ENCODE peak calls at places on chromosomes 5 and 9, in five cellular contexts. One of them, this sample, is unnamed.

GRCh38 chr5:116703923-116704322 is 129.3 kb upstream of the SEMA6A start:
- DNase-seq in cerebellar cortex: no peak
- DNase-seq in LoVo: no peak
- DNase-seq in activated T-cell treated with anti-CD3 and anti-CD28 coated beads, Interleukin-2, amount 50 U/mL, for 48 hours: no peak
- DNase-seq in CD4-positive, alpha-beta T cell: no peak
- DNase-seq in this sample: no peak

GRCh38 chr9:124242331-124243194 is 15.2 kb upstream of the NEK6 start:
- DNase-seq in LoVo: no peak
- DNase-seq in CD4-positive, alpha-beta T cell: no peak
- DNase-seq in activated T-cell treated with anti-CD3 and anti-CD28 coated beads, Interleukin-2, amount 50 U/mL, for 48 hours: no peak
- DNase-seq in cerebellar cortex: no peak
- DNase-seq in this sample: no peak

GRCh38 chr9:33620738-33621439 is 96.8 kb downstream of the ANKRD18B start:
- DNase-seq in CD4-positive, alpha-beta T cell: no peak
- DNase-seq in activated T-cell treated with anti-CD3 and anti-CD28 coated beads, Interleukin-2, amount 50 U/mL, for 48 hours: no peak
- DNase-seq in LoVo: peak; percentile 24
- DNase-seq in cerebellar cortex: no peak
- DNase-seq in this sample: no peak

GRCh38 chr5:89613222-89613956 is 730.4 kb upstream of the MEF2C start:
- DNase-seq in LoVo: peak; percentile 3
- DNase-seq in activated T-cell treated with anti-CD3 and anti-CD28 coated beads, Interleukin-2, amount 50 U/mL, for 48 hours: no peak
- DNase-seq in CD4-positive, alpha-beta T cell: no peak
- DNase-seq in cerebellar cortex: no peak
- DNase-seq in this sample: no peak

GRCh38 chr5:121088341-121088740 is 624.2 kb downstream of the PRR16 start:
- DNase-seq in activated T-cell treated with anti-CD3 and anti-CD28 coated beads, Interleukin-2, amount 50 U/mL, for 48 hours: no peak
- DNase-seq in cerebellar cortex: no peak
- DNase-seq in CD4-positive, alpha-beta T cell: no peak
- DNase-seq in LoVo: no peak
- DNase-seq in this sample: no peak

GRCh38 chr9:14941487-14941886 is 31.3 kb upstream of the FREM1 start:
- DNase-seq in activated T-cell treated with anti-CD3 and anti-CD28 coated beads, Interleukin-2, amount 50 U/mL, for 48 hours: no peak
- DNase-seq in LoVo: no peak
- DNase-seq in cerebellar cortex: no peak
- DNase-seq in CD4-positive, alpha-beta T cell: no peak
- DNase-seq in this sample: no peak

GRCh38 chr9:36284226-36284625 is 26.0 kb upstream of the GNE start:
- DNase-seq in cerebellar cortex: no peak
- DNase-seq in LoVo: peak; percentile 55
- DNase-seq in CD4-positive, alpha-beta T cell: no peak
- DNase-seq in activated T-cell treated with anti-CD3 and anti-CD28 coated beads, Interleukin-2, amount 50 U/mL, for 48 hours: no peak
- DNase-seq in this sample: no peak

GRCh38 chr9:20732118-20732517 is 48.1 kb downstream of the FOCAD start:
- DNase-seq in LoVo: peak; percentile 49
- DNase-seq in activated T-cell treated with anti-CD3 and anti-CD28 coated beads, Interleukin-2, amount 50 U/mL, for 48 hours: no peak
- DNase-seq in cerebellar cortex: no peak
- DNase-seq in CD4-positive, alpha-beta T cell: no peak
- DNase-seq in this sample: no peak

GRCh38 chr9:131722260-131722659 is 17.6 kb downstream of the RAPGEF1 start:
- DNase-seq in LoVo: no peak
- DNase-seq in cerebellar cortex: peak; percentile 87
- DNase-seq in CD4-positive, alpha-beta T cell: no peak
- DNase-seq in activated T-cell treated with anti-CD3 and anti-CD28 coated beads, Interleukin-2, amount 50 U/mL, for 48 hours: no peak
- DNase-seq in this sample: peak; percentile 74

GRCh38 chr5:62260510-62260909 is 45.5 kb upstream of the KIF2A start:
- DNase-seq in activated T-cell treated with anti-CD3 and anti-CD28 coated beads, Interleukin-2, amount 50 U/mL, for 48 hours: no peak
- DNase-seq in LoVo: no peak
- DNase-seq in cerebellar cortex: no peak
- DNase-seq in CD4-positive, alpha-beta T cell: no peak
- DNase-seq in this sample: no peak

GRCh38 chr9:99038396-99038795 is 66.5 kb upstream of the TGFBR1 start:
- DNase-seq in LoVo: no peak
- DNase-seq in activated T-cell treated with anti-CD3 and anti-CD28 coated beads, Interleukin-2, amount 50 U/mL, for 48 hours: no peak
- DNase-seq in cerebellar cortex: no peak
- DNase-seq in CD4-positive, alpha-beta T cell: no peak
- DNase-seq in this sample: no peak

GRCh38 chr9:132584616-132585560 is 2.5 kb downstream of the BARHL1 start:
- DNase-seq in cerebellar cortex: peak; percentile 43
- DNase-seq in CD4-positive, alpha-beta T cell: no peak
- DNase-seq in LoVo: no peak
- DNase-seq in activated T-cell treated with anti-CD3 and anti-CD28 coated beads, Interleukin-2, amount 50 U/mL, for 48 hours: no peak
- DNase-seq in this sample: no peak

GRCh38 chr5:123434796-123435195 is 11.6 kb upstream of the CEP120 start:
- DNase-seq in LoVo: no peak
- DNase-seq in activated T-cell treated with anti-CD3 and anti-CD28 coated beads, Interleukin-2, amount 50 U/mL, for 48 hours: no peak
- DNase-seq in cerebellar cortex: no peak
- DNase-seq in CD4-positive, alpha-beta T cell: no peak
- DNase-seq in this sample: no peak

GRCh38 chr5:176541338-176542134 is 4.3 kb upstream of the RNF44 start:
- DNase-seq in cerebellar cortex: peak; percentile 58
- DNase-seq in activated T-cell treated with anti-CD3 and anti-CD28 coated beads, Interleukin-2, amount 50 U/mL, for 48 hours: peak; percentile 79
- DNase-seq in LoVo: peak; percentile 68
- DNase-seq in CD4-positive, alpha-beta T cell: peak; percentile 44
- DNase-seq in this sample: no peak

GRCh38 chr5:45098483-45098882 is 289.7 kb downstream of the MRPS30 start:
- DNase-seq in LoVo: no peak
- DNase-seq in activated T-cell treated with anti-CD3 and anti-CD28 coated beads, Interleukin-2, amount 50 U/mL, for 48 hours: no peak
- DNase-seq in cerebellar cortex: no peak
- DNase-seq in CD4-positive, alpha-beta T cell: no peak
- DNase-seq in this sample: no peak

GRCh38 chr5:177600458-177601018 is 606 bp downstream of the B4GALT7 start:
- DNase-seq in LoVo: no peak
- DNase-seq in activated T-cell treated with anti-CD3 and anti-CD28 coated beads, Interleukin-2, amount 50 U/mL, for 48 hours: no peak
- DNase-seq in CD4-positive, alpha-beta T cell: no peak
- DNase-seq in cerebellar cortex: peak; percentile 23
- DNase-seq in this sample: no peak

GRCh38 chr9:81871695-81872094 is 56.5 kb upstream of the SPATA31D4 start:
- DNase-seq in LoVo: no peak
- DNase-seq in CD4-positive, alpha-beta T cell: no peak
- DNase-seq in activated T-cell treated with anti-CD3 and anti-CD28 coated beads, Interleukin-2, amount 50 U/mL, for 48 hours: no peak
- DNase-seq in cerebellar cortex: no peak
- DNase-seq in this sample: no peak

This sample was measured in cerebellum.